ENCODE peak calls at places on chromosomes 13 and 19, in four cellular contexts. R, O, P and S are unnamed samples.

GRCh38 chr13:40762849-40763248 is 8.1 kb downstream of the MRPS31 start:
- DNase-seq in P (no peak), R (no peak), O (no peak), S (no peak)

GRCh38 chr13:51625555-51626345 is 41.5 kb downstream of the WDFY2 start:
- DNase-seq in R (no peak), P (no peak), O (peak; percentile 73), S (no peak)

GRCh38 chr13:35255241-35255640 is 221.2 kb downstream of the MAB21L1 start:
- DNase-seq in R (no peak), O (no peak), P (no peak), S (no peak)

GRCh38 chr19:29876414-29876813 is 64.6 kb downstream of the CCNE1 start:
- DNase-seq in R (no peak), P (no peak), O (no peak), S (no peak)

GRCh38 chr13:20182231-20182846 is 10.4 kb downstream of the GJB2 start:
- DNase-seq in P (no peak), O (peak; percentile 61), R (no peak), S (no peak)

GRCh38 chr13:21060063-21060826 is 1.1 kb downstream of the LATS2 start:
- DNase-seq in R (no peak), P (peak; percentile 39), O (peak; percentile 49), S (peak; percentile 89)

GRCh38 chr19:1461862-1462261 is 11.9 kb downstream of the APC2 start:
- DNase-seq in O (no peak), R (no peak), P (no peak), S (no peak)

GRCh38 chr13:74047925-74048324 is 86.3 kb downstream of the KLF12 start:
- DNase-seq in O (no peak), R (no peak), P (no peak), S (no peak)

GRCh38 chr19:39499082-39499642 is 415 bp downstream of the DLL3 start:
- DNase-seq in O (no peak), R (no peak), P (no peak), S (no peak)

GRCh38 chr19:9934132-9934950 is 2.0 kb downstream of the OLFM2 start:
- DNase-seq in O (peak; percentile 68), P (peak; percentile 32), R (no peak), S (peak; percentile 76)

GRCh38 chr13:34578471-34578870 is 363.6 kb upstream of the NBEA start:
- DNase-seq in R (no peak), O (no peak), P (no peak), S (no peak)

GRCh38 chr19:34430738-34431625 is 2.8 kb downstream of the UBA2 start:
- DNase-seq in O (no peak), P (no peak), R (no peak), S (no peak)

GRCh38 chr19:39413903-39414608 is 1.6 kb downstream of the PLEKHG2 start:
- DNase-seq in R (no peak), P (no peak), O (no peak), S (peak; percentile 42)

GRCh38 chr13:102930566-102930965 is 84.7 kb downstream of the ERCC5 start:
- DNase-seq in P (peak; percentile 31), R (no peak), O (no peak), S (no peak)

GRCh38 chr13:42574435-42575311 is 721 bp downstream of the TNFSF11 start:
- DNase-seq in P (no peak), O (no peak), R (no peak), S (no peak)

GRCh38 chr19:49488046-49488862 is 846 bp downstream of the RPL13A start:
- DNase-seq in O (no peak), P (no peak), R (no peak), S (no peak)

GRCh38 chr13:48636550-48636949 is 17.2 kb upstream of the CYSLTR2 start:
- DNase-seq in P (no peak), O (no peak), R (no peak), S (no peak)

GRCh38 chr19:12035220-12036172 is at the start of gene ZNF433:
- DNase-seq in P (peak; percentile 84), R (no peak), O (peak; percentile 99), S (peak; percentile 96)

GRCh38 chr19:56083668-56084067 is 37.4 kb downstream of the ZNF787 start:
- DNase-seq in P (no peak), O (no peak), R (no peak), S (no peak)

GRCh38 chr19:18731562-18732008 is 48.1 kb downstream of the CRTC1 start:
- DNase-seq in R (no peak), P (no peak), O (no peak), S (no peak)

GRCh38 chr13:41960195-41960699 is 662 bp downstream of the VWA8 start:
- DNase-seq in P (peak; percentile 17), O (peak; percentile 19), R (no peak), S (no peak)

GRCh38 chr19:50735869-50736268 is 12.7 kb downstream of the CLEC11A start:
- DNase-seq in P (no peak), R (no peak), O (no peak), S (no peak)

GRCh38 chr19:19860756-19861390 is 4.8 kb upstream of the ZNF253 start:
- DNase-seq in R (no peak), O (peak; percentile 41), P (no peak), S (no peak)

GRCh38 chr19:13526552-13526951 is 20.3 kb upstream of the CACNA1A start:
- DNase-seq in P (no peak), O (no peak), R (no peak), S (no peak)

GRCh38 chr13:33761744-33762143 is 56.2 kb upstream of the RFC3 start:
- DNase-seq in O (peak; percentile 24), R (no peak), P (no peak), S (no peak)

GRCh38 chr19:39355253-39355652 is 13.0 kb downstream of the SAMD4B start:
- DNase-seq in R (no peak), P (no peak), O (no peak), S (no peak)

GRCh38 chr13:34779171-34779570 is 162.9 kb upstream of the NBEA start:
- DNase-seq in O (no peak), R (no peak), P (no peak), S (no peak)

GRCh38 chr13:114110091-114110829 is 22.2 kb downstream of the RASA3 start:
- DNase-seq in P (peak; percentile 19), O (no peak), R (no peak), S (peak; percentile 88)

GRCh38 chr13:21022694-21023325 is 38.6 kb downstream of the LATS2 start:
- DNase-seq in R (no peak), P (no peak), O (no peak), S (no peak)

GRCh38 chr19:38303517-38304351 is at the start of gene C19orf33:
- DNase-seq in O (peak; percentile 58), R (no peak), P (no peak), S (peak; percentile 63)

DNA sequence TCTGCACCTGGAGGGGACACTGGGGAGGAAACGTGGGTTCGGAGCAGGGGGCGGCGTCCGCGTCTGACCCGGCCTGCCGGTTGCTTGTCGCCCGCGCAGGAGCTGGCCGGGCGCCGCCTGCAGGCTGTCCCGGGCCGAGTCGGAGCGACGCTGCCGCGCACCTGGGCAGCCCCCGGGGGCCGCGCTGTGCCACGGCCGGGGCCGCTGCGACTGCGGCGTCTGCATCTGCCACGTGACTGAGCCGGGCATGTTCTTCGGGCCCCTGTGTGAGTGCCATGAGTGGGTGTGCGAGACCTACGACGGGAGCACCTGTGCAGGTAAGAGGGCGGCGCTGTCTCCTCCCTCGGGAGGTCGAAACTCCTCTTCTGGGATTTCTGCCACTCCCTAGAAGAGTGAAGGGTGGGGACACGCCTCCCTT is 1.3 kb downstream of the ITGBL1 start:
- DNase-seq in R (no peak), P (no peak), O (peak; percentile 55), S (no peak)
- TF ChIP-seq CTCF in R (peak; percentile 36), P (no peak), O (peak; percentile 63), S (no peak)

DNA sequence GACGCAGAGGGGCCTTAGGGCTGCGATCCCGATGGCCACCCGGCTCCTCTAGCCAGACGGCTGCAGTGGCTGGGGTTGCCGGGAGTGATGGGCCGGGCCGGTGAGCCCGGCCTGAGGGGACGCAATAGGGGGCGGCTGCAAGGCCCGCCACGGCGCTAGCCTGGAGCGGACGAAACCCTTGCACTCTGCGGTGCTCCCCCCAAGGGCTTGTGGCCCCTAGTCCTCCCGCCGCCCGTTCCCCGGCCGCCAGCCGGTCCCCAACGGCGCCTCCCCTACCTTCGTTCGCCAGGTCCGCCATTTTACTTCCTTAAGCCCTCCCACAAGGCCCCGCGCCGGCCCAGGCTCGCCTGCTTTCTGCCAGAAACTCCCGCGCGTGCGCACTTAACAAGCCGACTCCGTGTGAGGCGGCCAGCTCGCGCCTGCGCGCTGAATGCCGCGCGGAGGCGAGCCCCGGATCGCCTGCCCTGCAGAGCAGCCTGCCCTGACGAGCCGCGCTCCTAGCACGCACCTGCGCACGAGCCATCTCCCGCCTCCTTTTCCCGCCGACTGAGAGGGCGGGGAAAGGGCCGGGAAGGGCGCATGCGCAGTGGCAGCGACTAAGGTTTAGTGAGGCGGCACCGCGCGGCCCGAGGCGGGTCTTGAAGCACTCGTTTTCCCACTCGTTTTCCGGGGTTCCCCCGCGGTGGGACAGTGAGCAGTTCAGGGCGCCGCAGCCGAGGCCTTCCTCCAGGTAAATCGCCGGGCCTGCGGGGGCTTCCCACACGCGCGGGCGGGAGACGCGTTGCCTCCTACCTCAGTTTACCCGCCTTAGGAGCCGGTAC is at the start of gene RANBP3:
- DNase-seq in O (peak; percentile 100), P (peak; percentile 97), R (peak; percentile 89), S (peak; percentile 99)
- TF ChIP-seq POLR2A in O (peak; percentile 40), P (peak; percentile 63), R (peak; percentile 66), S (no peak)

DNA sequence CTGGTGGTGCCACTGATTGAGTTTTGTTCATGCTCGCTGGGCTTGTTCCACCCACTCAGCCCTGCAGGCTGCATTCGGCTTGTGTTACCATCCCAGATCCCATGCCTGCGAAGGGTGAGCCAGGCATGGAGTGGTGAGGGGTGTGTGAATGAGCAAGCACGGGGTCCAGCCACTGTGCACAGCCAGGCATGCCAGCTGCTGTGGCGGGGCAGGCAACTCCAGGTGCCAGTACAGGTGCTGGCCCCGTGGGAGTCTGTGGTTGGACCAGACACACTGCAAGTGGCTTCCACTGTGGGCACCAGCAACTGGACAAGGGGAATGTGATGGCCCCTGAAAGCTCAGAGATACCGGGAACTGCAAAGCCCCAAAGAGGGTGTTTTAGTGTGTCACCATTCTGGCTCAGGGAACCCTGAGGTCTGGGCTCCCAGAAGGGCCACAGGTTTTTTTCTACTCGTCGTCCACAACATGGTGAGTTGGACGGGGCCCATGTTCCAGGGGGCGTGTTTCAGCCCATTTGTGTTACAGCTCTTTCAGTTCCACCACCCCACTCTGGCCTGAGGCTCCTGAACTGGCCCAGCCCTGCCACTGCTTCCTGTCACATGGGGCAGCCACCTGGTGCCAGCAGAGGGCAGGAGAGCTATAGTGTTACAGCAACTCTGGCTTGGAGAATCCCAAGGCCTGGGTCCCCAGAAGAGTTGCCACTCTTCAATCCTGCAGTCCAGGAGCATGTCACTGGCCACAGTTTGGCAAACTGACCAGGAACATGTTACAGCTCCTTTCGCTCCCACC is 217.0 kb upstream of the OBI1 start:
- DNase-seq in R (no peak), P (no peak), O (no peak), S (no peak)
- TF ChIP-seq CTCF in R (no peak), P (no peak), O (no peak), S (no peak)

GRCh38 chr19:33035461-33035860 is 29.2 kb downstream of the RHPN2 start:
- DNase-seq in P (no peak), R (no peak), O (no peak), S (no peak)

GRCh38 chr19:33029746-33030303 is 34.9 kb downstream of the RHPN2 start:
- DNase-seq in O (no peak), R (no peak), P (no peak), S (no peak)

GRCh38 chr19:33032218-33032781 is 32.4 kb downstream of the RHPN2 start:
- DNase-seq in P (no peak), O (no peak), R (no peak), S (no peak)
- TF ChIP-seq POLR2A in P (no peak), O (no peak), R (no peak), S (no peak)